ENCODE peak calls at places on chromosomes 2 and 18, in six cellular contexts. Q, L, C, T, E and U are unnamed samples.

GRCh38 chr2:7867858-7868257 is 814.0 kb upstream of the ID2 start:
- DNase-seq in L (no peak), C (no peak), Q (no peak), E (no peak), T (no peak), U (no peak)

GRCh38 chr2:52976132-52976949 is 791.3 kb upstream of the CHAC2 start:
- DNase-seq in T (no peak), C (no peak), L (no peak), E (no peak), Q (no peak), U (no peak)

GRCh38 chr18:23194150-23194968 is 59.1 kb downstream of the CABLES1 start:
- DNase-seq in Q (no peak), L (no peak), T (no peak), E (no peak), C (no peak), U (no peak)

GRCh38 chr2:153474407-153474806 is 4.2 kb downstream of the RPRM start:
- DNase-seq in T (no peak), L (no peak), C (no peak), Q (no peak), E (no peak), U (no peak)

GRCh38 chr2:161995553-161996016 is 78.4 kb downstream of the DPP4 start:
- DNase-seq in C (no peak), Q (no peak), E (no peak), L (no peak), T (no peak), U (no peak)

GRCh38 chr2:36338827-36339145 is 16.8 kb upstream of the CRIM1 start:
- DNase-seq in L (no peak), T (no peak), Q (no peak), C (no peak), E (no peak), U (no peak)

GRCh38 chr2:199148076-199148845 is 309.5 kb downstream of the SATB2 start:
- DNase-seq in Q (no peak), T (no peak), L (no peak), E (no peak), C (no peak), U (no peak)

GRCh38 chr18:26663001-26663400 is 114.6 kb upstream of the KCTD1 start:
- DNase-seq in L (no peak), C (peak), E (no peak), Q (no peak), T (no peak), U (no peak)

GRCh38 chr18:62555135-62555534 is 32.3 kb downstream of the ZCCHC2 start:
- DNase-seq in Q (no peak), E (no peak), L (no peak), C (no peak), T (peak), U (no peak)

GRCh38 chr2:11621465-11621864 is 48.5 kb downstream of the NTSR2 start:
- DNase-seq in Q (no peak), C (no peak), T (no peak), E (peak), L (no peak), U (peak)

GRCh38 chr2:54666741-54667639 is 56.5 kb upstream of the EML6 start:
- DNase-seq in E (peak), T (no peak), Q (no peak), L (no peak), C (no peak), U (no peak)
- TF ChIP-seq POLR2AphosphoS5 in E (peak), T (no peak), Q (no peak), L (no peak), C (peak), U (no peak)

GRCh38 chr2:231394201-231395141 is 1.0 kb upstream of the B3GNT7 start:
- DNase-seq in T (peak), Q (no peak), E (no peak), L (peak), C (peak), U (no peak)
- TF ChIP-seq POLR2AphosphoS5 in T (no peak), Q (no peak), E (no peak), L (peak), C (peak), U (no peak)

DNA sequence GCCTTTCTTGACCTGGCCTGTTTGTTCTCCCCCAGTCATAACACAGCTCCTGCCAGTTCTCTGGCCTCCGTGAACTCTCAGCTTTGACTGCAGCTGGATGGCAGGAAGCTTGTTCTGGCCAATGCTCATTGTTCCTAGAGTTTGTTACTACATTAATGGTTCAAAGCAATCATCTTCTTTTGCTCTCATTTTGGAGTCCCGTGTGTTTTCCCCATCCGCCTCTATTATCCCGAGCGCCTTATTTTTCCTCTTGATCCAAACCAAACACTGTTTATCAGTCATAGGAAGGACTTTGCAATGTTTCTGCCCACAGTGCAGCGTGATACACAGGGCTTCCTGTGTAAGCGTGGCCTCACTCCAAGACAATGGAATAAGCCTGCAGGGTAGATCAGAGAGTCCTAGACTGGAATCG is 184.3 kb upstream of the APCDD1 start:
- DNase-seq in T (no peak), Q (no peak), C (no peak), E (no peak), L (no peak), U (no peak)
- TF ChIP-seq POLR2AphosphoS5 in T (no peak), Q (no peak), C (peak), E (no peak), L (no peak), U (no peak)

GRCh38 chr2:84516234-84516986 is at the start of gene DNAH6:
- DNase-seq in L (peak), E (peak), Q (peak), C (peak), T (peak), U (peak)
- TF ChIP-seq POLR2AphosphoS5 in L (no peak), E (peak), Q (peak), C (peak), T (no peak), U (no peak)